ENCODE peak calls at places on chromosomes 12 and 14, in ten cellular contexts. One of them, this sample, is unnamed.

GRCh38 chr14:31411218-31411727 is 9.1 kb downstream of the HEATR5A start:
- DNase-seq in ACHN: no peak
- DNase-seq in AML-193: no peak
- DNase-seq in ecto neural progenitor cell: no peak
- DNase-seq in fibroblast of mammary gland: peak
- DNase-seq in stimulated activated CD4-positive, alpha-beta T cell treated with anti-CD3 and anti-CD28 coated beads, TNF-alpha, amount 100 ng/mL, for 1 hour: no peak
- DNase-seq in AG10803: peak
- DNase-seq in Kasumi-1: no peak
- DNase-seq in Right ventricle myocardium superior: no peak
- DNase-seq in right atrium auricular region: no peak
- DNase-seq in this sample: no peak

GRCh38 chr12:121712462-121713256 is at the start of gene TMEM120B:
- DNase-seq in ACHN: peak
- DNase-seq in AML-193: peak
- DNase-seq in ecto neural progenitor cell: peak
- DNase-seq in fibroblast of mammary gland: peak
- DNase-seq in stimulated activated CD4-positive, alpha-beta T cell treated with anti-CD3 and anti-CD28 coated beads, TNF-alpha, amount 100 ng/mL, for 1 hour: peak
- DNase-seq in AG10803: peak
- DNase-seq in Kasumi-1: peak
- DNase-seq in Right ventricle myocardium superior: peak
- DNase-seq in right atrium auricular region: peak
- DNase-seq in this sample: no peak

GRCh38 chr12:88638956-88639355 is 58.7 kb upstream of the KITLG start:
- DNase-seq in ACHN: no peak
- DNase-seq in AML-193: peak
- DNase-seq in ecto neural progenitor cell: no peak
- DNase-seq in fibroblast of mammary gland: peak
- DNase-seq in stimulated activated CD4-positive, alpha-beta T cell treated with anti-CD3 and anti-CD28 coated beads, TNF-alpha, amount 100 ng/mL, for 1 hour: no peak
- DNase-seq in AG10803: peak
- DNase-seq in Kasumi-1: peak
- DNase-seq in Right ventricle myocardium superior: no peak
- DNase-seq in right atrium auricular region: no peak
- DNase-seq in this sample: no peak

GRCh38 chr14:103021817-103022668 is 35.3 kb downstream of the CDC42BPB start:
- DNase-seq in ACHN: no peak
- DNase-seq in AML-193: no peak
- DNase-seq in ecto neural progenitor cell: no peak
- DNase-seq in fibroblast of mammary gland: peak
- DNase-seq in stimulated activated CD4-positive, alpha-beta T cell treated with anti-CD3 and anti-CD28 coated beads, TNF-alpha, amount 100 ng/mL, for 1 hour: no peak
- DNase-seq in AG10803: peak
- DNase-seq in Kasumi-1: no peak
- DNase-seq in Right ventricle myocardium superior: no peak
- DNase-seq in right atrium auricular region: no peak
- DNase-seq in this sample: no peak

GRCh38 chr12:752673-753400 is 458 bp downstream of the WNK1 start:
- DNase-seq in ACHN: peak
- DNase-seq in AML-193: no peak
- DNase-seq in ecto neural progenitor cell: peak
- DNase-seq in fibroblast of mammary gland: peak
- DNase-seq in stimulated activated CD4-positive, alpha-beta T cell treated with anti-CD3 and anti-CD28 coated beads, TNF-alpha, amount 100 ng/mL, for 1 hour: no peak
- DNase-seq in AG10803: peak
- DNase-seq in Kasumi-1: no peak
- DNase-seq in Right ventricle myocardium superior: peak
- DNase-seq in right atrium auricular region: peak
- DNase-seq in this sample: no peak

GRCh38 chr14:91310620-91311283 is 66.2 kb upstream of the GPR68 start:
- DNase-seq in ACHN: no peak
- DNase-seq in AML-193: no peak
- DNase-seq in ecto neural progenitor cell: no peak
- DNase-seq in fibroblast of mammary gland: no peak
- DNase-seq in stimulated activated CD4-positive, alpha-beta T cell treated with anti-CD3 and anti-CD28 coated beads, TNF-alpha, amount 100 ng/mL, for 1 hour: no peak
- DNase-seq in AG10803: no peak
- DNase-seq in Kasumi-1: no peak
- DNase-seq in Right ventricle myocardium superior: no peak
- DNase-seq in right atrium auricular region: no peak
- DNase-seq in this sample: no peak

GRCh38 chr14:104638927-104639450 is 34.4 kb upstream of the TMEM179 start:
- DNase-seq in ACHN: no peak
- DNase-seq in AML-193: no peak
- DNase-seq in ecto neural progenitor cell: no peak
- DNase-seq in fibroblast of mammary gland: no peak
- DNase-seq in stimulated activated CD4-positive, alpha-beta T cell treated with anti-CD3 and anti-CD28 coated beads, TNF-alpha, amount 100 ng/mL, for 1 hour: no peak
- DNase-seq in AG10803: no peak
- DNase-seq in Kasumi-1: no peak
- DNase-seq in Right ventricle myocardium superior: peak
- DNase-seq in right atrium auricular region: no peak
- DNase-seq in this sample: no peak

GRCh38 chr14:60332869-60333268 is 83.8 kb downstream of the PPM1A start:
- DNase-seq in ACHN: no peak
- DNase-seq in AML-193: no peak
- DNase-seq in ecto neural progenitor cell: no peak
- DNase-seq in fibroblast of mammary gland: no peak
- DNase-seq in stimulated activated CD4-positive, alpha-beta T cell treated with anti-CD3 and anti-CD28 coated beads, TNF-alpha, amount 100 ng/mL, for 1 hour: no peak
- DNase-seq in AG10803: no peak
- DNase-seq in Kasumi-1: no peak
- DNase-seq in Right ventricle myocardium superior: no peak
- DNase-seq in right atrium auricular region: no peak
- DNase-seq in this sample: no peak

GRCh38 chr12:68352067-68352466 is 19.9 kb upstream of the MDM1 start:
- DNase-seq in ACHN: no peak
- DNase-seq in AML-193: no peak
- DNase-seq in ecto neural progenitor cell: no peak
- DNase-seq in fibroblast of mammary gland: peak
- DNase-seq in stimulated activated CD4-positive, alpha-beta T cell treated with anti-CD3 and anti-CD28 coated beads, TNF-alpha, amount 100 ng/mL, for 1 hour: no peak
- DNase-seq in AG10803: no peak
- DNase-seq in Kasumi-1: no peak
- DNase-seq in Right ventricle myocardium superior: no peak
- DNase-seq in right atrium auricular region: no peak
- DNase-seq in this sample: no peak

GRCh38 chr12:124379938-124380754 is 85.3 kb downstream of the RFLNA start:
- DNase-seq in ACHN: no peak
- DNase-seq in AML-193: peak
- DNase-seq in ecto neural progenitor cell: no peak
- DNase-seq in fibroblast of mammary gland: peak
- DNase-seq in stimulated activated CD4-positive, alpha-beta T cell treated with anti-CD3 and anti-CD28 coated beads, TNF-alpha, amount 100 ng/mL, for 1 hour: no peak
- DNase-seq in AG10803: peak
- DNase-seq in Kasumi-1: peak
- DNase-seq in Right ventricle myocardium superior: peak
- DNase-seq in right atrium auricular region: peak
- DNase-seq in this sample: no peak

GRCh38 chr12:131825146-131825892 is 2.9 kb upstream of the MMP17 start:
- DNase-seq in ACHN: no peak
- DNase-seq in AML-193: no peak
- DNase-seq in ecto neural progenitor cell: no peak
- DNase-seq in fibroblast of mammary gland: peak
- DNase-seq in stimulated activated CD4-positive, alpha-beta T cell treated with anti-CD3 and anti-CD28 coated beads, TNF-alpha, amount 100 ng/mL, for 1 hour: no peak
- DNase-seq in AG10803: peak
- DNase-seq in Kasumi-1: no peak
- DNase-seq in Right ventricle myocardium superior: no peak
- DNase-seq in right atrium auricular region: no peak
- DNase-seq in this sample: no peak

GRCh38 chr12:101111441-101111840 is 98.6 kb downstream of the SLC5A8 start:
- DNase-seq in ACHN: no peak
- DNase-seq in AML-193: no peak
- DNase-seq in ecto neural progenitor cell: no peak
- DNase-seq in fibroblast of mammary gland: no peak
- DNase-seq in stimulated activated CD4-positive, alpha-beta T cell treated with anti-CD3 and anti-CD28 coated beads, TNF-alpha, amount 100 ng/mL, for 1 hour: no peak
- DNase-seq in AG10803: no peak
- DNase-seq in Kasumi-1: no peak
- DNase-seq in Right ventricle myocardium superior: no peak
- DNase-seq in right atrium auricular region: no peak
- DNase-seq in this sample: no peak

GRCh38 chr14:103628221-103628683 is 759 bp upstream of the KLC1 start:
- DNase-seq in ACHN: peak
- DNase-seq in AML-193: no peak
- DNase-seq in ecto neural progenitor cell: peak
- DNase-seq in fibroblast of mammary gland: peak
- DNase-seq in stimulated activated CD4-positive, alpha-beta T cell treated with anti-CD3 and anti-CD28 coated beads, TNF-alpha, amount 100 ng/mL, for 1 hour: no peak
- DNase-seq in AG10803: peak
- DNase-seq in Kasumi-1: no peak
- DNase-seq in Right ventricle myocardium superior: peak
- DNase-seq in right atrium auricular region: peak
- DNase-seq in this sample: no peak

GRCh38 chr14:64220466-64220865 is 73.7 kb downstream of the ESR2 start:
- DNase-seq in ACHN: no peak
- DNase-seq in AML-193: no peak
- DNase-seq in ecto neural progenitor cell: no peak
- DNase-seq in fibroblast of mammary gland: peak
- DNase-seq in stimulated activated CD4-positive, alpha-beta T cell treated with anti-CD3 and anti-CD28 coated beads, TNF-alpha, amount 100 ng/mL, for 1 hour: no peak
- DNase-seq in AG10803: no peak
- DNase-seq in Kasumi-1: no peak
- DNase-seq in Right ventricle myocardium superior: peak
- DNase-seq in right atrium auricular region: no peak
- DNase-seq in this sample: no peak

GRCh38 chr12:1825382-1826102 is 5.2 kb downstream of the LRTM2 start:
- DNase-seq in ACHN: no peak
- DNase-seq in AML-193: no peak
- DNase-seq in ecto neural progenitor cell: no peak
- DNase-seq in fibroblast of mammary gland: no peak
- DNase-seq in stimulated activated CD4-positive, alpha-beta T cell treated with anti-CD3 and anti-CD28 coated beads, TNF-alpha, amount 100 ng/mL, for 1 hour: no peak
- DNase-seq in AG10803: no peak
- DNase-seq in Kasumi-1: no peak
- DNase-seq in Right ventricle myocardium superior: no peak
- DNase-seq in right atrium auricular region: no peak
- DNase-seq in this sample: no peak

GRCh38 chr12:5660271-5660670 is 228.4 kb downstream of the NTF3 start:
- DNase-seq in ACHN: no peak
- DNase-seq in AML-193: no peak
- DNase-seq in ecto neural progenitor cell: no peak
- DNase-seq in fibroblast of mammary gland: no peak
- DNase-seq in stimulated activated CD4-positive, alpha-beta T cell treated with anti-CD3 and anti-CD28 coated beads, TNF-alpha, amount 100 ng/mL, for 1 hour: no peak
- DNase-seq in AG10803: no peak
- DNase-seq in Kasumi-1: no peak
- DNase-seq in Right ventricle myocardium superior: no peak
- DNase-seq in right atrium auricular region: no peak
- DNase-seq in this sample: no peak

GRCh38 chr14:75884198-75884611 is 97.6 kb downstream of the TGFB3 start:
- DNase-seq in ACHN: peak
- DNase-seq in AML-193: no peak
- DNase-seq in ecto neural progenitor cell: no peak
- DNase-seq in fibroblast of mammary gland: peak
- DNase-seq in stimulated activated CD4-positive, alpha-beta T cell treated with anti-CD3 and anti-CD28 coated beads, TNF-alpha, amount 100 ng/mL, for 1 hour: no peak
- DNase-seq in AG10803: peak
- DNase-seq in Kasumi-1: no peak
- DNase-seq in Right ventricle myocardium superior: no peak
- DNase-seq in right atrium auricular region: no peak
- DNase-seq in this sample: no peak

GRCh38 chr12:68981536-68981935 is 48.6 kb upstream of the CPM start:
- DNase-seq in ACHN: no peak
- DNase-seq in AML-193: no peak
- DNase-seq in ecto neural progenitor cell: no peak
- DNase-seq in fibroblast of mammary gland: peak
- DNase-seq in stimulated activated CD4-positive, alpha-beta T cell treated with anti-CD3 and anti-CD28 coated beads, TNF-alpha, amount 100 ng/mL, for 1 hour: no peak
- DNase-seq in AG10803: peak
- DNase-seq in Kasumi-1: no peak
- DNase-seq in Right ventricle myocardium superior: no peak
- DNase-seq in right atrium auricular region: no peak
- DNase-seq in this sample: no peak

GRCh38 chr12:78916845-78917480 is 52.4 kb downstream of the SYT1 start:
- DNase-seq in ACHN: peak
- DNase-seq in AML-193: no peak
- DNase-seq in ecto neural progenitor cell: no peak
- DNase-seq in fibroblast of mammary gland: peak
- DNase-seq in stimulated activated CD4-positive, alpha-beta T cell treated with anti-CD3 and anti-CD28 coated beads, TNF-alpha, amount 100 ng/mL, for 1 hour: no peak
- DNase-seq in AG10803: peak
- DNase-seq in Kasumi-1: no peak
- DNase-seq in Right ventricle myocardium superior: no peak
- DNase-seq in right atrium auricular region: no peak
- DNase-seq in this sample: no peak

GRCh38 chr12:96534339-96534738 is 45.0 kb downstream of the CFAP54 start:
- DNase-seq in ACHN: no peak
- DNase-seq in AML-193: no peak
- DNase-seq in ecto neural progenitor cell: no peak
- DNase-seq in fibroblast of mammary gland: peak
- DNase-seq in stimulated activated CD4-positive, alpha-beta T cell treated with anti-CD3 and anti-CD28 coated beads, TNF-alpha, amount 100 ng/mL, for 1 hour: no peak
- DNase-seq in AG10803: no peak
- DNase-seq in Kasumi-1: no peak
- DNase-seq in Right ventricle myocardium superior: no peak
- DNase-seq in right atrium auricular region: no peak
- DNase-seq in this sample: no peak

GRCh38 chr12:94263011-94263786 is 114.8 kb downstream of the PLXNC1 start:
- DNase-seq in ACHN: no peak
- DNase-seq in AML-193: peak
- DNase-seq in ecto neural progenitor cell: no peak
- DNase-seq in fibroblast of mammary gland: no peak
- DNase-seq in stimulated activated CD4-positive, alpha-beta T cell treated with anti-CD3 and anti-CD28 coated beads, TNF-alpha, amount 100 ng/mL, for 1 hour: no peak
- DNase-seq in AG10803: no peak
- DNase-seq in Kasumi-1: peak
- DNase-seq in Right ventricle myocardium superior: no peak
- DNase-seq in right atrium auricular region: no peak
- DNase-seq in this sample: no peak

GRCh38 chr14:22848391-22849164 is 12.2 kb downstream of the MMP14 start:
- DNase-seq in ACHN: no peak
- DNase-seq in AML-193: no peak
- DNase-seq in ecto neural progenitor cell: no peak
- DNase-seq in fibroblast of mammary gland: peak
- DNase-seq in stimulated activated CD4-positive, alpha-beta T cell treated with anti-CD3 and anti-CD28 coated beads, TNF-alpha, amount 100 ng/mL, for 1 hour: no peak
- DNase-seq in AG10803: peak
- DNase-seq in Kasumi-1: no peak
- DNase-seq in Right ventricle myocardium superior: peak
- DNase-seq in right atrium auricular region: peak
- DNase-seq in this sample: no peak

GRCh38 chr14:41606249-41607118 is at the start of gene LRFN5:
- DNase-seq in ACHN: no peak
- DNase-seq in AML-193: no peak
- DNase-seq in ecto neural progenitor cell: peak
- DNase-seq in fibroblast of mammary gland: peak
- DNase-seq in stimulated activated CD4-positive, alpha-beta T cell treated with anti-CD3 and anti-CD28 coated beads, TNF-alpha, amount 100 ng/mL, for 1 hour: no peak
- DNase-seq in AG10803: peak
- DNase-seq in Kasumi-1: peak
- DNase-seq in Right ventricle myocardium superior: peak
- DNase-seq in right atrium auricular region: no peak
- DNase-seq in this sample: no peak

GRCh38 chr12:69154585-69155363 is 84.6 kb upstream of the CPSF6 start:
- DNase-seq in ACHN: peak
- DNase-seq in AML-193: peak
- DNase-seq in ecto neural progenitor cell: peak
- DNase-seq in fibroblast of mammary gland: peak
- DNase-seq in stimulated activated CD4-positive, alpha-beta T cell treated with anti-CD3 and anti-CD28 coated beads, TNF-alpha, amount 100 ng/mL, for 1 hour: peak
- DNase-seq in AG10803: peak
- DNase-seq in Kasumi-1: peak
- DNase-seq in Right ventricle myocardium superior: peak
- DNase-seq in right atrium auricular region: peak
- DNase-seq in this sample: no peak

GRCh38 chr14:104925214-104925899 is 678 bp downstream of the PLD4 start:
- DNase-seq in ACHN: no peak
- DNase-seq in AML-193: no peak
- DNase-seq in ecto neural progenitor cell: no peak
- DNase-seq in fibroblast of mammary gland: no peak
- DNase-seq in stimulated activated CD4-positive, alpha-beta T cell treated with anti-CD3 and anti-CD28 coated beads, TNF-alpha, amount 100 ng/mL, for 1 hour: no peak
- DNase-seq in AG10803: no peak
- DNase-seq in Kasumi-1: no peak
- DNase-seq in Right ventricle myocardium superior: no peak
- DNase-seq in right atrium auricular region: no peak
- DNase-seq in this sample: no peak

GRCh38 chr12:95325501-95325900 is 107.9 kb downstream of the VEZT start:
- DNase-seq in ACHN: no peak
- DNase-seq in AML-193: no peak
- DNase-seq in ecto neural progenitor cell: no peak
- DNase-seq in fibroblast of mammary gland: no peak
- DNase-seq in stimulated activated CD4-positive, alpha-beta T cell treated with anti-CD3 and anti-CD28 coated beads, TNF-alpha, amount 100 ng/mL, for 1 hour: no peak
- DNase-seq in AG10803: no peak
- DNase-seq in Kasumi-1: no peak
- DNase-seq in Right ventricle myocardium superior: no peak
- DNase-seq in right atrium auricular region: no peak
- DNase-seq in this sample: no peak

GRCh38 chr12:9868951-9869306 is 225 bp downstream of the CLEC2B start:
- DNase-seq in ACHN: no peak
- DNase-seq in AML-193: no peak
- DNase-seq in ecto neural progenitor cell: no peak
- DNase-seq in fibroblast of mammary gland: no peak
- DNase-seq in stimulated activated CD4-positive, alpha-beta T cell treated with anti-CD3 and anti-CD28 coated beads, TNF-alpha, amount 100 ng/mL, for 1 hour: no peak
- DNase-seq in AG10803: no peak
- DNase-seq in Kasumi-1: no peak
- DNase-seq in Right ventricle myocardium superior: no peak
- DNase-seq in right atrium auricular region: no peak
- DNase-seq in this sample: no peak